ENCODE peak calls at places on chromosomes 2 and 18, in five cellular contexts. One of them, this sample, is unnamed.
A peak's percentile ranks its signal among the peaks of the same experiment; 100 is the strongest.

GRCh38 chr2:18045230-18045629 is 166.8 kb downstream of the KCNS3 start:
- DNase-seq in left ventricle myocardium inferior: no peak
- DNase-seq in sigmoid colon: no peak
- DNase-seq in BE2C: no peak
- DNase-seq in body of pancreas: no peak
- DNase-seq in this sample: no peak

GRCh38 chr2:203225423-203226039 is 13.3 kb upstream of the CYP20A1 start:
- DNase-seq in left ventricle myocardium inferior: no peak
- DNase-seq in BE2C: peak; percentile 46
- DNase-seq in sigmoid colon: no peak
- DNase-seq in body of pancreas: peak; percentile 19
- DNase-seq in this sample: peak; percentile 51

GRCh38 chr2:97360202-97360601 is 229.5 kb downstream of the ANKRD36B start:
- DNase-seq in body of pancreas: no peak
- DNase-seq in sigmoid colon: no peak
- DNase-seq in BE2C: no peak
- DNase-seq in left ventricle myocardium inferior: no peak
- DNase-seq in this sample: peak; percentile 74

GRCh38 chr2:88738271-88738670 is 46.8 kb downstream of the RPIA start:
- DNase-seq in left ventricle myocardium inferior: no peak
- DNase-seq in BE2C: no peak
- DNase-seq in sigmoid colon: no peak
- DNase-seq in body of pancreas: no peak
- DNase-seq in this sample: no peak

GRCh38 chr18:80033181-80034067 is 810 bp upstream of the RBFA start:
- DNase-seq in sigmoid colon: peak; percentile 79
- DNase-seq in BE2C: no peak
- DNase-seq in left ventricle myocardium inferior: no peak
- DNase-seq in body of pancreas: peak; percentile 39
- DNase-seq in this sample: no peak

GRCh38 chr2:121076885-121077549 is 208.0 kb downstream of the TFCP2L1 start:
- DNase-seq in body of pancreas: peak; percentile 71
- DNase-seq in BE2C: peak; percentile 67
- DNase-seq in sigmoid colon: no peak
- DNase-seq in left ventricle myocardium inferior: peak; percentile 64
- DNase-seq in this sample: peak; percentile 90

GRCh38 chr2:214808961-214809750 is at the start of gene BARD1:
- DNase-seq in BE2C: peak; percentile 56
- DNase-seq in body of pancreas: peak; percentile 38
- DNase-seq in left ventricle myocardium inferior: peak; percentile 59
- DNase-seq in sigmoid colon: peak; percentile 75
- DNase-seq in this sample: peak; percentile 65

GRCh38 chr2:138219961-138220360 is 255.7 kb downstream of the HNMT start:
- DNase-seq in left ventricle myocardium inferior: no peak
- DNase-seq in BE2C: no peak
- DNase-seq in sigmoid colon: no peak
- DNase-seq in body of pancreas: no peak
- DNase-seq in this sample: no peak

GRCh38 chr2:28294451-28294850 is 98.2 kb upstream of the FOSL2 start:
- DNase-seq in body of pancreas: no peak
- DNase-seq in left ventricle myocardium inferior: no peak
- DNase-seq in sigmoid colon: no peak
- DNase-seq in BE2C: no peak
- DNase-seq in this sample: no peak

GRCh38 chr2:46538393-46538792 is 59.0 kb downstream of the TMEM247 start:
- DNase-seq in BE2C: no peak
- DNase-seq in body of pancreas: peak; percentile 67
- DNase-seq in left ventricle myocardium inferior: no peak
- DNase-seq in sigmoid colon: no peak
- DNase-seq in this sample: no peak

GRCh38 chr2:23589739-23590138 is 204.8 kb downstream of the KLHL29 start:
- DNase-seq in BE2C: no peak
- DNase-seq in sigmoid colon: peak; percentile 64
- DNase-seq in left ventricle myocardium inferior: no peak
- DNase-seq in body of pancreas: no peak
- DNase-seq in this sample: no peak

GRCh38 chr2:70855679-70856078 is 20.1 kb upstream of the CD207 start:
- DNase-seq in left ventricle myocardium inferior: no peak
- DNase-seq in body of pancreas: no peak
- DNase-seq in BE2C: no peak
- DNase-seq in sigmoid colon: no peak
- DNase-seq in this sample: no peak

GRCh38 chr2:69781321-69782248 is 39.7 kb downstream of the ANXA4 start:
- DNase-seq in sigmoid colon: no peak
- DNase-seq in left ventricle myocardium inferior: no peak
- DNase-seq in BE2C: no peak
- DNase-seq in body of pancreas: peak; percentile 84
- DNase-seq in this sample: peak; percentile 67

GRCh38 chr2:37775908-37776250 is 104.4 kb upstream of the CDC42EP3 start:
- DNase-seq in body of pancreas: peak; percentile 16
- DNase-seq in sigmoid colon: peak; percentile 78
- DNase-seq in left ventricle myocardium inferior: no peak
- DNase-seq in BE2C: no peak
- DNase-seq in this sample: no peak

GRCh38 chr2:196538189-196538588 is 101.3 kb upstream of the CCDC150 start:
- DNase-seq in sigmoid colon: no peak
- DNase-seq in body of pancreas: no peak
- DNase-seq in BE2C: no peak
- DNase-seq in left ventricle myocardium inferior: no peak
- DNase-seq in this sample: no peak

GRCh38 chr2:208265371-208265806 is 666 bp upstream of the PIKFYVE start:
- DNase-seq in sigmoid colon: no peak
- DNase-seq in BE2C: no peak
- DNase-seq in body of pancreas: peak; percentile 22
- DNase-seq in left ventricle myocardium inferior: no peak
- DNase-seq in this sample: peak; percentile 14

GRCh38 chr18:24736686-24737085 is 276.2 kb downstream of the HRH4 start:
- DNase-seq in body of pancreas: no peak
- DNase-seq in left ventricle myocardium inferior: no peak
- DNase-seq in BE2C: no peak
- DNase-seq in sigmoid colon: no peak
- DNase-seq in this sample: no peak

GRCh38 chr2:200121931-200122330 is 166.5 kb downstream of the MAIP1 start:
- DNase-seq in sigmoid colon: no peak
- DNase-seq in body of pancreas: no peak
- DNase-seq in BE2C: no peak
- DNase-seq in left ventricle myocardium inferior: no peak
- DNase-seq in this sample: no peak

GRCh38 chr2:66966631-66967030 is 430.5 kb upstream of the ETAA1 start:
- DNase-seq in BE2C: no peak
- DNase-seq in sigmoid colon: no peak
- DNase-seq in body of pancreas: no peak
- DNase-seq in left ventricle myocardium inferior: no peak
- DNase-seq in this sample: no peak

GRCh38 chr2:203728321-203728720 is 21.9 kb downstream of the CD28 start:
- DNase-seq in sigmoid colon: no peak
- DNase-seq in body of pancreas: no peak
- DNase-seq in BE2C: no peak
- DNase-seq in left ventricle myocardium inferior: no peak
- DNase-seq in this sample: no peak

DNA sequence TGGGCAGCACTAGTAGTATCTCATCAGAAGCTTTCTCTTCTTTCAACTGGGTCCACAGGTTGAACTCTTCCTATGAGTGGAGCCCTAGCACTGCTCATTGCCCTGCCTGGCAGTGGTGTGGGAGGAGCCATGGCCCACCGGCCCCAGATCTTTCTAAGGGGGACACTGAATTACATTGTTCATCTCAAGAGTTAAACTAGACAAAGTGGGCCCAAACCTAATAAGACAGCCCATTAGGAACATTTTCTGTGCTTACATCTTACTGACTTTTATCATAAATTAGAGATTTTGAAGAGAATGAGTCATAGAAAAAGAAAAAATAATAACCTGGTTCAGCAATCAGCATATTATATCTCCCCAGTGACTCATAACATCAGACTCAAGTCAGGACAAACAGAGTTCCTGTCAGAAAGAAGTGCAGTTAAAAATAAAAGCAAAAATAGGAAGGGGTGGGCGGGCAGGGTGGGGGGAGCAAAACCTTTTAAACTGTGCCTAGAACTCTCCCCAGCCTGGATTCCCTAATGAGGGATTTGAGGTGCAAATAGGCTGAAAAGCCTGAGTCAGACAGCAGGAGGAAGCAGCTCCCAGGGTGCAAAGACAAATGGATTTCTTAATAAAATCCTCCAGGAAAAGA is 161.6 kb upstream of the TRIB2 start:
- DNase-seq in sigmoid colon: no peak
- DNase-seq in BE2C: peak; percentile 77
- DNase-seq in body of pancreas: no peak
- DNase-seq in left ventricle myocardium inferior: no peak
- DNase-seq in this sample: no peak
- TF ChIP-seq CTCF in sigmoid colon: no peak
- TF ChIP-seq CTCF in BE2C: peak; percentile 21
- TF ChIP-seq CTCF in body of pancreas: peak; percentile 20
- TF ChIP-seq CTCF in left ventricle myocardium inferior: peak; percentile 33
- TF ChIP-seq CTCF in this sample: no peak

DNA sequence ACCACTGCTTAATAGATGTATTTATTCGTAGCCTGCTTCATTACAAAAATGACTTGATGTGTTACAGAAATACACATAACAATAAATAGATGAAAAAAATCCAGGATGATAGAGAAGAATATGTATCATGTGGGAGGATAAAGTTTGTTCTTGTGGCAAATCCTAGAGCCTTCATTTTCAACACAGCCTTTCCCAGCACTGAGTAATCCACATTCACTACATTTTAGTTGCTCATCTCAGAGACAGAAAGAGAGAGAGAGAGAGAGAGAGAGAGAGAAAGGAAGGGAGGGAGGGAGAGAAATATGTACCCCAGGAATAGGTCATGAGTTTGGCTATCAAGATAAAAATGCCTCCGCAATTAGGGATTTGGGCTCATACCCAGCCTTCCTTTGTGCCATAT is 144.3 kb downstream of the RBMS1 start:
- DNase-seq in body of pancreas: no peak
- DNase-seq in sigmoid colon: no peak
- DNase-seq in BE2C: no peak
- DNase-seq in left ventricle myocardium inferior: no peak
- DNase-seq in this sample: no peak
- H3K4me1 ChIP-seq in body of pancreas: no peaks in the 10 kb centered on the region
- H3K4me1 ChIP-seq in sigmoid colon: peaks cover 94% of the 10 kb centered on the region
- H3K4me1 ChIP-seq in BE2C: peaks cover 3% of the 10 kb centered on the region
- H3K4me1 ChIP-seq in left ventricle myocardium inferior: peaks cover 100% of the 10 kb centered on the region
- H3K4me1 ChIP-seq in this sample: peaks cover 7% of the 10 kb centered on the region

GRCh38 chr18:48680339-48680738 is 141.5 kb downstream of the CTIF start:
- DNase-seq in left ventricle myocardium inferior: no peak
- DNase-seq in sigmoid colon: no peak
- DNase-seq in body of pancreas: no peak
- DNase-seq in BE2C: no peak
- DNase-seq in this sample: no peak

GRCh38 chr18:48679236-48679635 is 140.4 kb downstream of the CTIF start:
- DNase-seq in body of pancreas: no peak
- DNase-seq in BE2C: no peak
- DNase-seq in sigmoid colon: no peak
- DNase-seq in left ventricle myocardium inferior: no peak
- DNase-seq in this sample: no peak

GRCh38 chr18:48683197-48683596 is 144.4 kb downstream of the CTIF start:
- DNase-seq in sigmoid colon: no peak
- DNase-seq in body of pancreas: no peak
- DNase-seq in BE2C: no peak
- DNase-seq in left ventricle myocardium inferior: no peak
- DNase-seq in this sample: no peak

GRCh38 chr18:48682768-48683167 is 143.9 kb downstream of the CTIF start:
- DNase-seq in left ventricle myocardium inferior: no peak
- DNase-seq in sigmoid colon: no peak
- DNase-seq in BE2C: no peak
- DNase-seq in body of pancreas: no peak
- DNase-seq in this sample: no peak

DNA sequence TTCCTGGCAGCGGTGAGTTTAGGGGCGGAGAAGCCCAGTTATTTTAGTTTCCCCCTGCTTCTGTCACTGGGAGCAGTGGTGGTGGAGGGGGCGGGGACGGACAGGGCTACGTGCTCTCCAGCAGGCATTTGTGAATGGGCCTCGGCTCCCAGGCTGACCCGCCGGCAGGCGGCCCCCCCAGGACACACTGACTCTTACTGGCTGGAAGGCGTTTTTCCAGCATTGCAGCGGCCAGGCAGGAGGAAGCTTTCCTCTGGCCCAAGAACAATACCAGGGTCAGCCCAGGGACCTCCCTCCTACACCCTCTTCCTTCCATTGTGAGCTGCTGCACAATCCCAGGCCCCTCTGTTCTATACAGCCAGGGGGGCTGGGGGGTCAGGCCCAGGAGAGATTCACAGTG is 142.0 kb downstream of the CTIF start:
- DNase-seq in left ventricle myocardium inferior: peak; percentile 87
- DNase-seq in body of pancreas: peak; percentile 20
- DNase-seq in BE2C: no peak
- DNase-seq in sigmoid colon: peak; percentile 76
- DNase-seq in this sample: no peak
- TF ChIP-seq CTCF in left ventricle myocardium inferior: peak; percentile 39
- TF ChIP-seq CTCF in body of pancreas: no peak
- TF ChIP-seq CTCF in BE2C: no peak
- TF ChIP-seq CTCF in sigmoid colon: no peak
- TF ChIP-seq CTCF in this sample: no peak

DNA sequence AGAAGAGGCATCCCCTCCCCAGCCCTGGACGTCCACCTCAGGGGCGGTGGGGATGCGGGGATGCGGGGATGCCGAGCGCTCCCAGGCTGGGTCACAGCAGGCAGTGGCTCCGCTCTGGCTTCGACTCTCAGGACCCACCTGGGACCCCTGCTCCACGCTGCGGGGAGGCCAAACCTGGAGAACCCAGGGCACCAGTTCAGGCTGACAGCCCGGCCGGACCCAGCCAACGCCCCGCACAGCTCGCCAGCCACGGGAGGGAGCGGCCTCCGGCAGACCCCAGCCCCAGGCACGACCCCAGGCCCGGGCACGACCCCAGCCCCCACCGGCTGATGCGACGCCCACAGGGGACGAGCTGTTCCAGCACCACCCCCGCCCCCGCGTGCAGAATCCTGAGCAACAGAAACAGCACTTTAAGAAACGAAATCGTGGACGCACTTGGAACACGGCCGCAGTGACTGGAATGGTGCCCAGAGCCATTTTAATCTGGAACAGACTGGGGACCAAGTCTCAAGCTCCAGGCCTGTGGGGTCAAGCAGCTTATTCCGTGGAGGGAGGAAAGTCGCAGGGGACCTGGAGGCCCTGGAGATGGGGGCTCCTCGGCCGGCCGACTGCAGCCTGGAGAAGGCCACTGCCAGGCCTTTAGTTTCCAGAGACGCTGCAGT is 74.3 kb downstream of the MBP start:
- DNase-seq in BE2C: no peak
- DNase-seq in body of pancreas: no peak
- DNase-seq in sigmoid colon: peak; percentile 84
- DNase-seq in left ventricle myocardium inferior: peak; percentile 81
- DNase-seq in this sample: no peak
- H3K4me1 ChIP-seq in BE2C: no peaks in the 10 kb centered on the region
- H3K4me1 ChIP-seq in body of pancreas: peaks cover 53% of the 10 kb centered on the region
- H3K4me1 ChIP-seq in sigmoid colon: peaks cover 37% of the 10 kb centered on the region
- H3K4me1 ChIP-seq in left ventricle myocardium inferior: peaks cover 77% of the 10 kb centered on the region
- H3K4me1 ChIP-seq in this sample: peaks cover 28% of the 10 kb centered on the region